ENCODE peak calls at places on chromosomes 5 and 9, in eight cellular contexts. R, A, I, K, Y, F, M and G are unnamed samples.

GRCh38 chr9:99866398-99866797 is 40.1 kb upstream of the STX17 start:
- DNase-seq in M (no peak), A (no peak), F (no peak), R (no peak), K (no peak), I (no peak), Y (no peak), G (no peak)

GRCh38 chr5:129228577-129228976 is 134.0 kb downstream of the ISOC1 start:
- DNase-seq in M (no peak), R (no peak), I (no peak), A (no peak), F (no peak), K (no peak), Y (no peak), G (no peak)

GRCh38 chr9:131288217-131288616 is 1.3 kb upstream of the PLPP7 start:
- DNase-seq in F (no peak), A (no peak), M (no peak), K (no peak), R (no peak), I (no peak), Y (no peak), G (no peak)

GRCh38 chr9:4138180-4138579 is 161.7 kb downstream of the GLIS3 start:
- DNase-seq in M (peak; percentile 59), A (no peak), K (no peak), Y (no peak), F (no peak), R (no peak), I (no peak), G (no peak)

GRCh38 chr9:136994180-136994884 is 2.0 kb downstream of the CLIC3 start:
- DNase-seq in A (no peak), K (no peak), F (no peak), R (no peak), I (no peak), M (no peak), Y (no peak), G (no peak)

GRCh38 chr5:56725709-56726108 is 89.6 kb upstream of the MAP3K1 start:
- DNase-seq in F (no peak), Y (no peak), I (no peak), R (no peak), M (peak; percentile 5), A (no peak), K (peak; percentile 19), G (no peak)

GRCh38 chr5:106454651-106455415 is 1215.9 kb downstream of the EFNA5 start:
- DNase-seq in M (peak; percentile 66), A (peak; percentile 43), K (peak; percentile 52), R (no peak), Y (no peak), F (peak; percentile 41), I (no peak), G (no peak)

GRCh38 chr5:52977264-52977897 is 11.8 kb upstream of the ITGA2 start:
- DNase-seq in Y (no peak), K (no peak), I (no peak), F (no peak), M (no peak), R (no peak), A (no peak), G (no peak)

GRCh38 chr5:131148835-131149234 is 16.2 kb downstream of the HINT1 start:
- DNase-seq in F (no peak), K (no peak), A (no peak), I (no peak), Y (no peak), R (no peak), M (no peak), G (no peak)

GRCh38 chr9:25648116-25648515 is 30.1 kb downstream of the TUSC1 start:
- DNase-seq in Y (no peak), K (no peak), M (no peak), R (no peak), F (no peak), I (no peak), A (no peak), G (no peak)

GRCh38 chr5:1468247-1468612 is 23.0 kb upstream of the SLC6A3 start:
- DNase-seq in K (peak; percentile 16), Y (peak; percentile 40), A (no peak), M (peak; percentile 37), F (no peak), I (no peak), R (no peak), G (peak; percentile 58)

GRCh38 chr5:54553659-54554207 is 36.2 kb downstream of the SNX18 start:
- DNase-seq in I (no peak), F (no peak), R (no peak), A (no peak), M (no peak), Y (no peak), K (no peak), G (no peak)

GRCh38 chr9:91805031-91805430 is 145.0 kb downstream of the ROR2 start:
- DNase-seq in Y (no peak), R (no peak), I (no peak), M (no peak), F (no peak), K (no peak), A (no peak), G (no peak)